ENCODE peak calls at places on chromosomes 5 and 9, in five cellular contexts. P is transverse colon; G is RWPE1; A is spleen; K is CD8-positive, alpha-beta T cell. W is an unnamed sample.
A peak's percentile ranks its signal among the peaks of the same experiment; 100 is the strongest.

GRCh38 chr9:35882265-35882848 is 12.2 kb upstream of the OR13J1 start:
- DNase-seq in P (peak; percentile 90), K (peak; percentile 76), G (peak; percentile 89), A (peak; percentile 92), W (peak; percentile 93)

GRCh38 chr5:98989723-98990122 is 60.9 kb upstream of the CHD1 start:
- DNase-seq in G (no peak), K (no peak), A (no peak), P (no peak), W (no peak)

GRCh38 chr5:4879693-4880303 is 260.3 kb upstream of the ADAMTS16 start:
- DNase-seq in A (no peak), G (peak; percentile 54), K (no peak), P (peak; percentile 70), W (peak; percentile 84)

GRCh38 chr9:126986506-126986951 is 71.9 kb downstream of the RALGPS1 start:
- DNase-seq in A (no peak), P (peak; percentile 25), G (peak; percentile 58), K (no peak), W (no peak)

GRCh38 chr5:298737-299125 is 22.8 kb upstream of the AHRR start:
- DNase-seq in A (no peak), P (no peak), G (no peak), K (no peak), W (no peak)

GRCh38 chr5:156815988-156816599 is 34.0 kb upstream of the PPP1R2B start:
- DNase-seq in P (peak; percentile 17), G (no peak), A (no peak), K (no peak), W (no peak)

GRCh38 chr9:5509573-5509972 is 758 bp upstream of the PDCD1LG2 start:
- DNase-seq in K (no peak), G (peak; percentile 15), P (no peak), A (no peak), W (no peak)

GRCh38 chr9:108272350-108272899 is 583.4 kb downstream of the ACTL7B start:
- DNase-seq in A (no peak), K (no peak), G (peak; percentile 87), P (peak; percentile 66), W (no peak)

GRCh38 chr9:92064711-92065110 is 50.5 kb downstream of the SPTLC1 start:
- DNase-seq in G (no peak), P (no peak), A (no peak), K (no peak), W (no peak)

GRCh38 chr5:123502120-123502519 is 9.9 kb upstream of the CSNK1G3 start:
- DNase-seq in K (no peak), G (no peak), P (no peak), A (no peak), W (no peak)

GRCh38 chr9:119004618-119004990 is 364.6 kb downstream of the BRINP1 start:
- DNase-seq in P (peak; percentile 47), A (no peak), G (no peak), K (no peak), W (peak; percentile 33)

GRCh38 chr9:137049544-137050449 is 3.8 kb upstream of the NPDC1 start:
- DNase-seq in A (no peak), K (peak; percentile 37), G (no peak), P (peak; percentile 82), W (peak; percentile 52)

GRCh38 chr9:128341435-128341849 is 1.1 kb downstream of the SLC27A4 start:
- DNase-seq in K (peak; percentile 53), A (peak; percentile 79), P (peak; percentile 83), G (peak; percentile 94), W (no peak)

GRCh38 chr9:98657897-98658296 is 50.8 kb downstream of the GABBR2 start:
- DNase-seq in G (no peak), P (no peak), A (no peak), K (no peak), W (no peak)

GRCh38 chr5:87298687-87299362 is 31.1 kb downstream of the RASA1 start:
- DNase-seq in K (no peak), P (no peak), A (no peak), G (no peak), W (no peak)

GRCh38 chr9:137550958-137551655 is 572 bp upstream of the MRPL41 start:
- DNase-seq in K (no peak), A (peak; percentile 92), G (no peak), P (no peak), W (no peak)

GRCh38 chr9:109329274-109330258 is 8.7 kb upstream of the EPB41L4B start:
- DNase-seq in K (no peak), G (peak; percentile 97), A (no peak), P (peak; percentile 82), W (no peak)

GRCh38 chr9:80792721-80793120 is 896.6 kb downstream of the TLE1 start:
- DNase-seq in P (no peak), A (no peak), G (no peak), K (no peak), W (no peak)

GRCh38 chr5:124139995-124140394 is 606.4 kb downstream of the ZNF608 start:
- DNase-seq in K (no peak), A (no peak), G (no peak), P (no peak), W (no peak)

GRCh38 chr5:125151150-125151932 is 404.9 kb upstream of the ZNF608 start:
- DNase-seq in A (no peak), G (no peak), P (no peak), K (no peak), W (no peak)

GRCh38 chr9:109767404-109767803 is 12.6 kb upstream of the PALM2AKAP2 start:
- DNase-seq in A (no peak), P (no peak), K (no peak), G (no peak), W (no peak)

GRCh38 chr5:88551724-88552345 is 283.2 kb upstream of the TMEM161B start:
- DNase-seq in A (no peak), P (no peak), K (no peak), G (no peak), W (no peak)

GRCh38 chr9:99445377-99445891 is 223.4 kb downstream of the SEC61B start:
- DNase-seq in A (no peak), K (no peak), G (peak; percentile 97), P (no peak), W (no peak)

GRCh38 chr9:126128494-126129142 is 198.0 kb upstream of the MVB12B start:
- DNase-seq in A (peak; percentile 18), K (no peak), P (no peak), G (no peak), W (no peak)

GRCh38 chr5:1448511-1449011 is 3.3 kb upstream of the SLC6A3 start:
- DNase-seq in G (no peak), P (no peak), A (no peak), K (no peak), W (no peak)

GRCh38 chr5:150120062-150120441 is 33.7 kb upstream of the CSF1R start:
- DNase-seq in K (no peak), P (peak; percentile 5), G (no peak), A (no peak), W (no peak)

GRCh38 chr5:140325486-140325885 is 20.9 kb downstream of the HBEGF start:
- DNase-seq in A (no peak), G (no peak), K (no peak), P (no peak), W (no peak)

GRCh38 chr5:144433893-144434292 is 263.2 kb downstream of the KCTD16 start:
- DNase-seq in A (no peak), G (no peak), P (no peak), K (no peak), W (no peak)
- TF ChIP-seq CTCF in A (no peak), G (no peak), P (no peak), K (no peak), W (no peak)

DNA sequence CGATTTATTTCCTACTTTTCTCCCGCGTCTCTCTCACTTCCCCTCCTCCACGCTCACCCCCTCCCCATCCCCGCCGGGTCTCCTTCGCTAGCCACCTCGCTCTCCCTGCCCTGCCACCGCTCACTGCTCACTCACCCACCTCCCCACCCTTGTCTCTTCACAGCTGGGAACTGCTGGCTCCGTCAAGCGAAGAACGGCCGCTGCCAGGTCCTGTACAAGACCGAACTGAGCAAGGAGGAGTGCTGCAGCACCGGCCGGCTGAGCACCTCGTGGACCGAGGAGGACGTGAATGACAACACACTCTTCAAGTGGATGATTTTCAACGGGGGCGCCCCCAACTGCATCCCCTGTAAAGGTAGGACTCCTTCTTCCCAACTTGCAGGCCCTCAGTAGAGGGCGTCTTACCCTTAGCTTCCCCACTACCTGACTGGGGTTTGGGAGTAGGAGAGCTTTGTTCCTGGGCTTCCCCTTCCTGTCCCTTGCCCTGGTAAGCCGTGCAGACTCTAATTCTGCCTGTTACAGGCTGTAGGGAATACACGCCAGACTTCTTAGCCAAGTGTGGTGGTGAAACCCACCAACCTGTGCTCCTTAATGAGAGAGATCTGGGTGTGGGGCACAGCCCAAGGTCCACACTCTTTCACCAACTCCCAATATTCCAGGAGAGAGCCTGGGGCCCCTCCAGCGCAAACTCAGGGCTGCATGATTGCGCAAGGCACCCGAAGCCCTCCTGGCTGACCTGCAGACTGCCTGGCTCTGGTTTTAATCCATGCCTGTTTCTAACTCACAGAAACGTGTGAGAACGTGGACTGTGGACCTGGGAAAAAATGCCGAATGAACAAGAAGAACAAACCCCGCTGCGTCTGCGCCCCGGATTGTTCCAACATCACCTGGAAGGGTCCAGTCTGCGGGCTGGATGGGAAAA is 2.5 kb downstream of the FST start:
- DNase-seq in K (no peak), G (peak; percentile 35), A (peak; percentile 79), P (peak; percentile 24), W (no peak)
- TF ChIP-seq CTCF in K (no peak), G (peak; percentile 50), A (no peak), P (no peak), W (no peak)

GRCh38 chr5:10364186-10364689 is 10.7 kb downstream of the MARCHF6 start:
- DNase-seq in P (no peak), K (no peak), G (no peak), A (no peak), W (no peak)
- TF ChIP-seq CTCF in P (no peak), K (no peak), G (no peak), A (no peak), W (no peak)

GRCh38 chr9:124861342-124862229 is at the start of the genes ARPC5L and RPL35:
- DNase-seq in G (peak; percentile 100), A (peak; percentile 99), K (peak; percentile 94), P (peak; percentile 97), W (peak; percentile 83)

GRCh38 chr9:124858330-124859046 is 3.3 kb downstream of the RPL35 start:
- DNase-seq in A (no peak), G (no peak), P (no peak), K (no peak), W (no peak)

GRCh38 chr9:124860582-124861341 is 995 bp downstream of the RPL35 start:
- DNase-seq in P (no peak), A (no peak), K (no peak), G (no peak), W (no peak)

GRCh38 chr9:124857533-124858162 is 4.1 kb downstream of the RPL35 start:
- DNase-seq in P (no peak), A (no peak), G (no peak), K (no peak), W (no peak)

GRCh38 chr9:124859803-124860581 is 1.8 kb downstream of the RPL35 start:
- DNase-seq in G (no peak), P (no peak), A (no peak), K (no peak), W (no peak)
- TF ChIP-seq CTCF in G (no peak), P (no peak), A (no peak), K (no peak), W (no peak)

W was measured in omental fat pad.